ENCODE peak calls at places on chromosome 22, in four cellular contexts. Y is GM10248, M is PC-3, U is uterus. L is an unnamed sample.

GRCh38 chr22:49943405-49943765 is 17.2 kb upstream of the PIM3 start:
- DNase-seq in Y (no peak), M (no peak), U (no peak), L (peak)

GRCh38 chr22:50306753-50307749 is at the start of gene PLXNB2:
- DNase-seq in Y (peak), M (peak), U (peak), L (peak)

GRCh38 chr22:20810645-20811044 is 36.7 kb downstream of the SERPIND1 start:
- DNase-seq in Y (no peak), M (no peak), U (no peak), L (peak)

GRCh38 chr22:37197451-37198289 is 9.6 kb upstream of the C1QTNF6 start:
- DNase-seq in Y (no peak), M (peak), U (peak), L (peak)

GRCh38 chr22:39431821-39432251 is 25.0 kb upstream of the MGAT3 start:
- DNase-seq in Y (no peak), M (no peak), U (no peak), L (no peak)

GRCh38 chr22:49880281-49880680 is 26.6 kb downstream of the ZBED4 start:
- DNase-seq in Y (peak), M (no peak), U (no peak), L (peak)

GRCh38 chr22:36455571-36456458 is 25.6 kb downstream of the TXN2 start:
- DNase-seq in Y (no peak), M (no peak), U (no peak), L (no peak)

GRCh38 chr22:39926175-39927152 is 25.6 kb downstream of the GRAP2 start:
- DNase-seq in Y (no peak), M (no peak), U (no peak), L (peak)

GRCh38 chr22:39731881-39732555 is 161.5 kb downstream of the CACNA1I start:
- DNase-seq in Y (peak), M (no peak), U (no peak), L (no peak)

GRCh38 chr22:39856588-39856987 is 37.0 kb downstream of the ENTHD1 start:
- DNase-seq in Y (no peak), M (no peak), U (no peak), L (no peak)

GRCh38 chr22:32378703-32379272 is 21.1 kb downstream of the RFPL3 start:
- DNase-seq in Y (no peak), M (peak), U (no peak), L (peak)

GRCh38 chr22:49240472-49240871 is 587.2 kb downstream of the BRD1 start:
- DNase-seq in Y (no peak), M (no peak), U (no peak), L (no peak)

GRCh38 chr22:49112661-49113626 is 714.7 kb downstream of the BRD1 start:
- DNase-seq in Y (no peak), M (no peak), U (no peak), L (no peak)

GRCh38 chr22:36753916-36754315 is 22.0 kb downstream of the IFT27 start:
- DNase-seq in Y (no peak), M (no peak), U (no peak), L (no peak)

GRCh38 chr22:25702046-25702445 is 39.9 kb upstream of the MYO18B start:
- DNase-seq in Y (peak), M (peak), U (no peak), L (no peak)

GRCh38 chr22:38699143-38699542 is 1.6 kb downstream of the JOSD1 start:
- DNase-seq in Y (no peak), M (no peak), U (no peak), L (no peak)

GRCh38 chr22:22380098-22381030 is 128.2 kb downstream of the ZNF280B start:
- DNase-seq in Y (peak), M (peak), U (no peak), L (peak)
- TF ChIP-seq CTCF in Y (no peak), M (no peak), U (no peak), L (peak)

GRCh38 chr22:24402460-24403192 is 24.8 kb upstream of the ADORA2A start:
- DNase-seq in Y (peak), M (peak), U (peak), L (peak)
- TF ChIP-seq CTCF in Y (no peak), M (no peak), U (no peak), L (no peak)

GRCh38 chr22:35407352-35407751 is 7.4 kb downstream of the MCM5 start:
- DNase-seq in Y (no peak), M (no peak), U (no peak), L (no peak)

GRCh38 chr22:35413624-35414023 is 13.7 kb downstream of the MCM5 start:
- DNase-seq in Y (no peak), M (no peak), U (no peak), L (no peak)

GRCh38 chr22:35409783-35410662 is 10.1 kb downstream of the MCM5 start:
- DNase-seq in Y (peak), M (no peak), U (no peak), L (peak)

GRCh38 chr22:35410663-35411034 is 10.7 kb downstream of the MCM5 start:
- DNase-seq in Y (no peak), M (no peak), U (no peak), L (no peak)

DNA sequence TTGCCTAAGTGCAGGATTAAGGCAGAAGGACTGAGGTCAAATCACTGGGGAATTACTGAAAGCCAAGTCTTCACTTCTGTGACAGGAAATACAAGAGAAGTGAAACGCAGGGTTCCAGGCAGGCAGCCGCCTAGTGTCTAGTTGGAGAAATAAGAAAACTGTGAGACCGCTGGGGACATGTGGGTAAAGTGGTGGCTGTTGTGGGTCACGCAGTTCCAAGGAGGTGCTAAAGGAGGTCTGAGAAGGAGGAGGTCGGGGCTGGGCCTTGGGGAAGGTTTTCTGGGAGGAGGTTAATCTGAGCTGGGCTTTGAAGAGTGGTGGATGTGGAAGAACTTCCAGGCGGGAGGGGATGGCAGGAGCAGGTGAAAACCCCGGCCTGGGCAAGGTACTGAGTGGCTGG is 11.2 kb downstream of the MCM5 start:
- DNase-seq in Y (peak), M (no peak), U (no peak), L (no peak)
- TF ChIP-seq CTCF in Y (peak), M (no peak), U (no peak), L (no peak)

GRCh38 chr22:47125603-47126002 is 363.2 kb downstream of the TBC1D22A start:
- DNase-seq in Y (no peak), M (no peak), U (no peak), L (no peak)
- TF ChIP-seq CTCF in Y (no peak), M (peak), U (no peak), L (no peak)

GRCh38 chr22:19466126-19466716 is 12.8 kb downstream of the UFD1 start:
- DNase-seq in Y (no peak), M (no peak), U (no peak), L (no peak)
- TF ChIP-seq CTCF in Y (no peak), M (no peak), U (no peak), L (no peak)

GRCh38 chr22:29840498-29840897 is 2.4 kb upstream of the ASCC2 start:
- DNase-seq in Y (no peak), M (no peak), U (no peak), L (no peak)

GRCh38 chr22:29846290-29846689 is 8.2 kb upstream of the ASCC2 start:
- DNase-seq in Y (no peak), M (no peak), U (no peak), L (no peak)

GRCh38 chr22:29838599-29838956 is 504 bp upstream of the ASCC2 start:
- DNase-seq in Y (no peak), M (no peak), U (no peak), L (no peak)

GRCh38 chr22:29842740-29843139 is 4.7 kb upstream of the ASCC2 start:
- DNase-seq in Y (no peak), M (peak), U (no peak), L (no peak)

GRCh38 chr22:29842172-29842571 is 4.1 kb upstream of the ASCC2 start:
- DNase-seq in Y (no peak), M (peak), U (no peak), L (no peak)
- TF ChIP-seq CTCF in Y (no peak), M (no peak), U (no peak), L (no peak)